ENCODE peak calls at places on chromosomes 11 and 22, in four cellular contexts. One of them, this sample, is unnamed.

GRCh38 chr11:93370260-93370659 is 39.7 kb downstream of the DEUP1 start:
- DNase-seq in mesenchymal stem cell: no peak
- DNase-seq in GM23248: peak; percentile 25
- DNase-seq in IMR-90: no peak
- DNase-seq in this sample: peak; percentile 82

GRCh38 chr22:49718396-49718795 is 109.3 kb downstream of the BRD1 start:
- DNase-seq in GM23248: no peak
- DNase-seq in IMR-90: no peak
- DNase-seq in mesenchymal stem cell: no peak
- DNase-seq in this sample: no peak

GRCh38 chr22:29029202-29030000 is 32.2 kb downstream of the C22orf31 start:
- DNase-seq in IMR-90: no peak
- DNase-seq in mesenchymal stem cell: no peak
- DNase-seq in GM23248: no peak
- DNase-seq in this sample: no peak

GRCh38 chr11:65576232-65576866 is 496 bp downstream of the EHBP1L1 start:
- DNase-seq in mesenchymal stem cell: no peak
- DNase-seq in IMR-90: no peak
- DNase-seq in GM23248: peak; percentile 41
- DNase-seq in this sample: no peak

GRCh38 chr11:108697872-108698473 is 33.1 kb downstream of the DDX10 start:
- DNase-seq in mesenchymal stem cell: peak; percentile 75
- DNase-seq in IMR-90: peak; percentile 82
- DNase-seq in GM23248: peak; percentile 85
- DNase-seq in this sample: peak; percentile 79

GRCh38 chr11:23502821-23503220 is 642.5 kb upstream of the CCDC179 start:
- DNase-seq in GM23248: no peak
- DNase-seq in mesenchymal stem cell: no peak
- DNase-seq in IMR-90: peak; percentile 43
- DNase-seq in this sample: no peak

GRCh38 chr11:11521306-11522002 is 100.4 kb downstream of the GALNT18 start:
- DNase-seq in GM23248: no peak
- DNase-seq in mesenchymal stem cell: no peak
- DNase-seq in IMR-90: no peak
- DNase-seq in this sample: no peak

GRCh38 chr11:112374486-112375140 is 114.0 kb upstream of the PLET1 start:
- DNase-seq in mesenchymal stem cell: no peak
- DNase-seq in IMR-90: no peak
- DNase-seq in GM23248: no peak
- DNase-seq in this sample: no peak

GRCh38 chr11:70108250-70108649 is 30.1 kb downstream of the ANO1 start:
- DNase-seq in IMR-90: peak; percentile 84
- DNase-seq in mesenchymal stem cell: peak; percentile 47
- DNase-seq in GM23248: peak; percentile 76
- DNase-seq in this sample: no peak

GRCh38 chr11:30914143-30914762 is 328.1 kb upstream of the MPPED2 start:
- DNase-seq in mesenchymal stem cell: peak; percentile 38
- DNase-seq in IMR-90: peak; percentile 48
- DNase-seq in GM23248: peak; percentile 85
- DNase-seq in this sample: peak; percentile 40

GRCh38 chr22:17871726-17872458 is 97.6 kb upstream of the BID start:
- DNase-seq in GM23248: no peak
- DNase-seq in mesenchymal stem cell: no peak
- DNase-seq in IMR-90: no peak
- DNase-seq in this sample: peak; percentile 25

GRCh38 chr11:3106736-3107524 is 49.7 kb upstream of the CARS1 start:
- DNase-seq in GM23248: no peak
- DNase-seq in IMR-90: no peak
- DNase-seq in mesenchymal stem cell: no peak
- DNase-seq in this sample: no peak

GRCh38 chr11:114775849-114776621 is 97.7 kb downstream of the NXPE2 start:
- DNase-seq in GM23248: no peak
- DNase-seq in mesenchymal stem cell: no peak
- DNase-seq in IMR-90: no peak
- DNase-seq in this sample: no peak

GRCh38 chr11:46649180-46649738 is 31.9 kb downstream of the ATG13 start:
- DNase-seq in mesenchymal stem cell: peak; percentile 93
- DNase-seq in GM23248: peak; percentile 92
- DNase-seq in IMR-90: peak; percentile 97
- DNase-seq in this sample: peak; percentile 37

GRCh38 chr22:36253523-36254490 is 874 bp downstream of the APOL1 start:
- DNase-seq in GM23248: peak; percentile 48
- DNase-seq in mesenchymal stem cell: no peak
- DNase-seq in IMR-90: no peak
- DNase-seq in this sample: no peak

GRCh38 chr11:66559141-66559861 is 9.1 kb downstream of the CTSF start:
- DNase-seq in GM23248: peak; percentile 59
- DNase-seq in mesenchymal stem cell: no peak
- DNase-seq in IMR-90: no peak
- DNase-seq in this sample: no peak

GRCh38 chr11:86063536-86063935 is 5.3 kb downstream of the PICALM start:
- DNase-seq in IMR-90: no peak
- DNase-seq in GM23248: peak; percentile 69
- DNase-seq in mesenchymal stem cell: peak; percentile 52
- DNase-seq in this sample: no peak

GRCh38 chr22:49973018-49973965 is 12.7 kb downstream of the PIM3 start:
- DNase-seq in GM23248: no peak
- DNase-seq in mesenchymal stem cell: peak; percentile 46
- DNase-seq in IMR-90: no peak
- DNase-seq in this sample: no peak

GRCh38 chr11:107731911-107732310 is 20.1 kb upstream of the SLN start:
- DNase-seq in GM23248: no peak
- DNase-seq in mesenchymal stem cell: no peak
- DNase-seq in IMR-90: no peak
- DNase-seq in this sample: no peak

GRCh38 chr11:116641561-116642045 is 131.2 kb downstream of the BUD13 start:
- DNase-seq in mesenchymal stem cell: no peak
- DNase-seq in GM23248: peak; percentile 32
- DNase-seq in IMR-90: no peak
- DNase-seq in this sample: peak; percentile 59

GRCh38 chr11:17267576-17267975 is 9.0 kb upstream of the NUCB2 start:
- DNase-seq in GM23248: peak; percentile 81
- DNase-seq in mesenchymal stem cell: peak; percentile 32
- DNase-seq in IMR-90: peak; percentile 33
- DNase-seq in this sample: peak; percentile 97

DNA sequence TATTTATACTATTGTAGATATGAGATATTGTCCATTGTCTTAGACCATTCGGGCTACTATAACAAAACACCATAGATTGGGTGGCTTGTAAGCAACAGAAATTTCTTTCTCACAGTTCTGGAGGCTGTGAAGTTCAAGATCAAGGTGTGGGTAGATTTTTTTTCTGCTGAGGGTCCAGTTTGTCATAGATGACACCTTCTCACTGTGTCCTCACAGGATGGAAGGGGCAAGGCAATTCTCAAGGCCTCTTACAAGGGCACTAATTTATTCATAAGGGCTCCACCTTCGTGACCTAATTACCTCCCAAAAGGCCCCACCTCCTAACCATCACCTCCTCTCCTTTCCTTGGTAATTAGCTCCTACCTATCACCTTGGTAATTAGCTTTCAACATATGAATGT is 92.4 kb upstream of the CD44 start:
- DNase-seq in GM23248: no peak
- DNase-seq in IMR-90: no peak
- DNase-seq in mesenchymal stem cell: no peak
- DNase-seq in this sample: no peak
- H2AFZ ChIP-seq in GM23248: no peak overlapping the region
- H2AFZ ChIP-seq in IMR-90: no peak overlapping the region
- H2AFZ ChIP-seq in mesenchymal stem cell: no peak overlapping the region
- H2AFZ ChIP-seq in this sample: no peak overlapping the region

DNA sequence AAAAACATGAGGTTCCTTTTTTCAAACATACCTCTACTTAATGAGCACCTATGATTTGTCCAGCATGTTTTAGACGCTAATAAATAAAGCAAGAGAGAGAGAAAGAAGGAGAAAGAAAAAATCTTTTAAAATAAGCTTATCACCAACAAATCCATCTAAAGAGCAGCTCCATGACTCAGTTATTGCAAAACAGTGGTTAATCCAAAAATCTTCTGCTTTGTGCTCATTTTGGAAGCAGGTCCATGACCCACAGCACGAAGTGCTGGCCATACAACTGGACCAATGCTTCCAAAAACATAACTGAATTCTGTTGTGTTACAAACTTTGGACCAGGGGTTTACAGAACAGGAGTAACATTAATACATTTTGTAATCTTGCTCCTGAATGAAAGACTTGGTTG is 696.6 kb downstream of the KCNA4 start:
- DNase-seq in mesenchymal stem cell: no peak
- DNase-seq in GM23248: peak; percentile 31
- DNase-seq in IMR-90: no peak
- DNase-seq in this sample: no peak
- H3K9me3 ChIP-seq in mesenchymal stem cell: no peaks in the 10 kb centered on the region
- H3K9me3 ChIP-seq in GM23248: no peaks in the 10 kb centered on the region
- H3K9me3 ChIP-seq in IMR-90: no peaks in the 10 kb centered on the region
- H3K9me3 ChIP-seq in this sample: no peaks in the 10 kb centered on the region

GRCh38 chr11:19433791-19434190 is 193.0 kb upstream of the E2F8 start:
- DNase-seq in IMR-90: no peak
- DNase-seq in mesenchymal stem cell: no peak
- DNase-seq in GM23248: no peak
- DNase-seq in this sample: no peak

GRCh38 chr11:19431059-19431398 is 190.3 kb upstream of the E2F8 start:
- DNase-seq in mesenchymal stem cell: no peak
- DNase-seq in GM23248: no peak
- DNase-seq in IMR-90: no peak
- DNase-seq in this sample: no peak

GRCh38 chr11:19435306-19435989 is 194.7 kb upstream of the E2F8 start:
- DNase-seq in mesenchymal stem cell: no peak
- DNase-seq in GM23248: no peak
- DNase-seq in IMR-90: no peak
- DNase-seq in this sample: no peak

GRCh38 chr11:19432370-19433163 is 191.8 kb upstream of the E2F8 start:
- DNase-seq in mesenchymal stem cell: peak; percentile 92
- DNase-seq in GM23248: peak; percentile 92
- DNase-seq in IMR-90: peak; percentile 94
- DNase-seq in this sample: no peak

DNA sequence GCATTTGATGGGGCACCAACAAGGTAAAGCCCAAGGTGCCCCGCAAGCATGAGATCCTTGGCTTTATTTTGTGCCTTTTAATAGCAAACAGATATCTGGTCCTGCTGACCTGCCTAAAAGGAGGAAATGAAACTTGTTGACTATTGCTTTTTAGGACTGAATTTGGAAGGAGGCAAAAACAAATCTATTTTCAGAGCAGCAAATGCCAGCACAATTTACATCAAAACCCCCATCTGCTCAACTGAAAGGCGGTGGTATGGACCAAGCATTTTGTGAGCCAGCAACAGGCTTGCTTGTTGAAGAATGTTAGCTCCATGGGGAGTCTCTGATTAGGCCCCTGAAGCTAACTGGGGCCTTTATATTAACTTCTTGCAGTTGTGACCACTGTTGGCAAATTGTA is 192.6 kb upstream of the E2F8 start:
- DNase-seq in GM23248: no peak
- DNase-seq in IMR-90: no peak
- DNase-seq in mesenchymal stem cell: no peak
- DNase-seq in this sample: no peak
- H2AFZ ChIP-seq in GM23248: no peak overlapping the region
- H2AFZ ChIP-seq in IMR-90: no peak overlapping the region
- H2AFZ ChIP-seq in mesenchymal stem cell: no peak overlapping the region
- H2AFZ ChIP-seq in this sample: no peak overlapping the region

GRCh38 chr11:97259884-97260283 is 870.1 kb downstream of the JRKL start:
- DNase-seq in GM23248: no peak
- DNase-seq in mesenchymal stem cell: no peak
- DNase-seq in IMR-90: no peak
- DNase-seq in this sample: no peak
- H3K9me3 ChIP-seq in GM23248: no peaks in the 10 kb centered on the region
- H3K9me3 ChIP-seq in mesenchymal stem cell: no peaks in the 10 kb centered on the region
- H3K9me3 ChIP-seq in IMR-90: peaks cover 7% of the 10 kb centered on the region
- H3K9me3 ChIP-seq in this sample: peaks cover 2% of the 10 kb centered on the region

GRCh38 chr11:13261600-13262061 is 16.0 kb upstream of the BMAL1 start:
- DNase-seq in GM23248: peak; percentile 94
- DNase-seq in IMR-90: peak; percentile 87
- DNase-seq in mesenchymal stem cell: peak; percentile 93
- DNase-seq in this sample: peak; percentile 72
- H2AFZ ChIP-seq in GM23248: peak overlapping the region; percentile 69
- H2AFZ ChIP-seq in IMR-90: peak overlapping the region; percentile 63
- H2AFZ ChIP-seq in mesenchymal stem cell: no peak overlapping the region
- H2AFZ ChIP-seq in this sample: no peak overlapping the region

DNA sequence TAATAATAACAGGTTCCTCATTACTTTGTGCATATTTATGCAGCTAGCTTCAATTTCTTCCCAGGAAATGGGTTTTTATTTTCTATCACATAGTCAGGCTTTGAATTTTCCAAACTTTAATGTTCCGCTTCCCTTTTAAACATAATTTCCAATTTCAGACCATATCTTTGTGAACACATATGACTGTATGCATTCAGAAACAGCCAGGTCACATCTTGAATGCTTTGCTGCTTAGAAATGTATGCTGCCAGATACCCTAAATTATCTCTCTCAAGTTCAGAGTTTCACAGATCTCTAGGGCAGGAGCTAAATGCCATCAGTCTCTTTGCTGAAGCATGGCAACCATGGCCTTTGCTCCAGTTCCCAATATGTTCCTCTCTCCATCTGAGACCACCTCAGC is 2203.8 kb downstream of the LRRC4C start:
- DNase-seq in IMR-90: no peak
- DNase-seq in mesenchymal stem cell: no peak
- DNase-seq in GM23248: no peak
- DNase-seq in this sample: no peak
- H3K9me3 ChIP-seq in IMR-90: peaks cover 5% of the 10 kb centered on the region
- H3K9me3 ChIP-seq in mesenchymal stem cell: peaks cover 21% of the 10 kb centered on the region
- H3K9me3 ChIP-seq in GM23248: peaks cover 5% of the 10 kb centered on the region
- H3K9me3 ChIP-seq in this sample: peaks cover 7% of the 10 kb centered on the region

GRCh38 chr22:41407433-41407832 is 25.7 kb downstream of the TEF start:
- DNase-seq in mesenchymal stem cell: no peak
- DNase-seq in IMR-90: no peak
- DNase-seq in GM23248: no peak
- DNase-seq in this sample: no peak

GRCh38 chr22:41401781-41402648 is 20.3 kb downstream of the TEF start:
- DNase-seq in GM23248: peak; percentile 82
- DNase-seq in mesenchymal stem cell: peak; percentile 12
- DNase-seq in IMR-90: peak; percentile 79
- DNase-seq in this sample: no peak

GRCh38 chr22:41405588-41405987 is 23.8 kb downstream of the TEF start:
- DNase-seq in GM23248: no peak
- DNase-seq in mesenchymal stem cell: no peak
- DNase-seq in IMR-90: no peak
- DNase-seq in this sample: no peak

GRCh38 chr22:41398921-41399320 is 17.2 kb downstream of the TEF start:
- DNase-seq in IMR-90: no peak
- DNase-seq in GM23248: no peak
- DNase-seq in mesenchymal stem cell: no peak
- DNase-seq in this sample: no peak

GRCh38 chr22:41403532-41404318 is 22.0 kb downstream of the TEF start:
- DNase-seq in mesenchymal stem cell: peak; percentile 86
- DNase-seq in IMR-90: peak; percentile 78
- DNase-seq in GM23248: peak; percentile 92
- DNase-seq in this sample: peak; percentile 85
- H2AFZ ChIP-seq in mesenchymal stem cell: peak overlapping the region; percentile 90
- H2AFZ ChIP-seq in IMR-90: peak overlapping the region; percentile 91
- H2AFZ ChIP-seq in GM23248: peak overlapping the region; percentile 47
- H2AFZ ChIP-seq in this sample: peak overlapping the region; percentile 80

GRCh38 chr22:47777426-47777825 is 1015.0 kb downstream of the TBC1D22A start:
- DNase-seq in IMR-90: no peak
- DNase-seq in GM23248: no peak
- DNase-seq in mesenchymal stem cell: no peak
- DNase-seq in this sample: no peak
- H3K9me3 ChIP-seq in IMR-90: peaks cover 39% of the 10 kb centered on the region
- H3K9me3 ChIP-seq in GM23248: no peaks in the 10 kb centered on the region
- H3K9me3 ChIP-seq in mesenchymal stem cell: no peaks in the 10 kb centered on the region
- H3K9me3 ChIP-seq in this sample: peaks cover 4% of the 10 kb centered on the region